ENCODE peak calls at places on chromosomes 2 and 18, in eight cellular contexts. I is NCI-H460; X is activated T-cell treated with anti-CD3 and anti-CD28 coated beads, Interleukin-2, amount 50 U/mL, for 1 hour; J is GM03348; Z is progenitor cell of endocrine pancreas; M is COLO829; S is endodermal cell; O is MV-4-11. U is an unnamed sample.

GRCh38 chr18:80252136-80252535 is 4.8 kb upstream of the PARD6G start:
- DNase-seq in S (no peak), O (no peak), I (no peak), Z (no peak), J (peak), X (no peak), M (peak), U (no peak)

GRCh38 chr2:56014075-56014730 is 90.6 kb upstream of the EFEMP1 start:
- DNase-seq in Z (no peak), M (no peak), J (no peak), I (no peak), O (peak), S (peak), X (no peak), U (peak)

GRCh38 chr2:38930600-38930999 is 40.9 kb downstream of the ARHGEF33 start:
- DNase-seq in I (no peak), X (no peak), S (no peak), J (no peak), Z (no peak), M (no peak), O (no peak), U (no peak)

GRCh38 chr2:234881413-234882241 is 70.2 kb upstream of the SH3BP4 start:
- DNase-seq in O (peak), X (no peak), S (peak), Z (peak), M (peak), J (peak), I (peak), U (peak)

GRCh38 chr2:66364495-66364992 is 70.4 kb upstream of the MEIS1 start:
- DNase-seq in O (no peak), Z (no peak), X (no peak), S (no peak), J (peak), M (peak), I (peak), U (no peak)

GRCh38 chr2:23703583-23704385 is 223.1 kb downstream of the ATAD2B start:
- DNase-seq in M (no peak), I (no peak), J (no peak), S (peak), Z (no peak), X (no peak), O (no peak), U (no peak)

GRCh38 chr2:160752475-160753330 is 259.1 kb upstream of the RBMS1 start:
- DNase-seq in Z (no peak), S (peak), J (peak), O (peak), X (no peak), I (no peak), M (peak), U (no peak)

GRCh38 chr18:23924813-23925212 is 89.7 kb upstream of the TTC39C start:
- DNase-seq in O (no peak), X (no peak), J (peak), I (no peak), M (no peak), S (no peak), Z (no peak), U (no peak)

GRCh38 chr2:30272761-30273573 is 41.6 kb downstream of the LBH start:
- DNase-seq in J (peak), S (no peak), M (peak), X (no peak), I (peak), O (no peak), Z (no peak), U (no peak)

GRCh38 chr2:142321706-142322280 is 191.0 kb upstream of the LRP1B start:
- DNase-seq in I (no peak), X (no peak), J (no peak), O (no peak), Z (no peak), M (no peak), S (no peak), U (no peak)

GRCh38 chr2:288002-288742 is at the start of gene ALKAL2:
- DNase-seq in J (peak), Z (peak), S (peak), O (no peak), X (peak), I (no peak), M (no peak), U (no peak)

GRCh38 chr2:195531754-195532153 is 125.3 kb upstream of the SLC39A10 start:
- DNase-seq in X (no peak), O (no peak), M (no peak), J (peak), Z (no peak), S (no peak), I (no peak), U (no peak)

GRCh38 chr18:59950215-59950944 is 50.6 kb downstream of the PMAIP1 start:
- DNase-seq in X (no peak), M (no peak), J (no peak), S (no peak), I (no peak), O (no peak), Z (no peak), U (no peak)